ENCODE peak calls at places on chromosomes 16 and 17, in ten cellular contexts. K is central memory CD4-positive, alpha-beta T cell; T is NCI-H1436; I is activated T-cell treated with anti-CD3 and anti-CD28 coated beads for 1 hour; D is RWPE1; Z is NCI-H1930; B is GM23338; H is effector memory CD4-positive, alpha-beta T cell; W is H9; S is fibroblast of lung. R is an unnamed sample.
A peak's percentile ranks its signal among the peaks of the same experiment; 100 is the strongest.

GRCh38 chr17:76000755-76001521 is at the start of gene CDK3:
- DNase-seq in K (no peak), T (no peak), I (no peak), D (no peak), Z (no peak), B (no peak), H (no peak), W (no peak), S (no peak), R (no peak)

GRCh38 chr16:50688867-50689266 is 4.5 kb upstream of the NOD2 start:
- DNase-seq in K (no peak), T (no peak), I (no peak), D (no peak), Z (no peak), B (no peak), H (no peak), W (no peak), S (no peak), R (no peak)

GRCh38 chr16:16062023-16062932 is 112.9 kb downstream of the ABCC1 start:
- DNase-seq in K (peak; percentile 8), T (no peak), I (no peak), D (no peak), Z (no peak), B (peak; percentile 50), H (no peak), W (no peak), S (no peak), R (no peak)

GRCh38 chr16:66889622-66890021 is 9.3 kb downstream of the PDP2 start:
- DNase-seq in K (no peak), T (no peak), I (no peak), D (no peak), Z (no peak), B (no peak), H (no peak), W (no peak), S (no peak), R (no peak)

GRCh38 chr16:539901-540530 is 12.5 kb downstream of the CAPN15 start:
- DNase-seq in K (no peak), T (no peak), I (no peak), D (no peak), Z (no peak), B (no peak), H (no peak), W (no peak), S (peak; percentile 79), R (no peak)

GRCh38 chr16:9364721-9365693 is 273.6 kb downstream of the HAPSTR1 start:
- DNase-seq in K (no peak), T (no peak), I (no peak), D (no peak), Z (no peak), B (no peak), H (no peak), W (no peak), S (no peak), R (no peak)

GRCh38 chr16:50023626-50024025 is 1.4 kb upstream of the CNEP1R1 start:
- DNase-seq in K (no peak), T (no peak), I (no peak), D (no peak), Z (no peak), B (no peak), H (no peak), W (no peak), S (no peak), R (peak; percentile 14)

GRCh38 chr16:17335826-17336492 is 134.8 kb downstream of the XYLT1 start:
- DNase-seq in K (no peak), T (no peak), I (no peak), D (no peak), Z (no peak), B (no peak), H (no peak), W (no peak), S (no peak), R (no peak)

GRCh38 chr17:31327534-31328526 is 6.4 kb upstream of the EVI2A start:
- DNase-seq in K (no peak), T (no peak), I (no peak), D (peak; percentile 57), Z (no peak), B (no peak), H (no peak), W (no peak), S (peak; percentile 95), R (peak; percentile 28)

GRCh38 chr17:82985973-82986372 is 93.4 kb upstream of the METRNL start:
- DNase-seq in K (peak; percentile 70), T (no peak), I (peak; percentile 48), D (no peak), Z (no peak), B (peak; percentile 58), H (peak; percentile 41), W (peak; percentile 71), S (peak; percentile 64), R (peak; percentile 81)

GRCh38 chr17:49132699-49133364 is at the start of gene B4GALNT2:
- DNase-seq in K (no peak), T (no peak), I (no peak), D (no peak), Z (no peak), B (peak; percentile 85), H (no peak), W (peak; percentile 64), S (peak; percentile 7), R (no peak)

GRCh38 chr16:27369806-27370205 is 32.2 kb upstream of the IL21R start:
- DNase-seq in K (no peak), T (no peak), I (no peak), D (no peak), Z (no peak), B (no peak), H (no peak), W (no peak), S (peak; percentile 57), R (no peak)

GRCh38 chr17:1486802-1487695 is 5.4 kb downstream of the MYO1C start:
- DNase-seq in K (peak; percentile 76), T (peak; percentile 88), I (peak; percentile 72), D (peak; percentile 78), Z (no peak), B (peak; percentile 80), H (peak; percentile 71), W (peak; percentile 89), S (peak; percentile 67), R (peak; percentile 49)

GRCh38 chr16:8863594-8864424 is 5.0 kb downstream of the CARHSP1 start:
- DNase-seq in K (no peak), T (no peak), I (no peak), D (no peak), Z (no peak), B (peak; percentile 51), H (no peak), W (peak; percentile 69), S (peak; percentile 38), R (no peak)

R was measured in SJCRH30.